ENCODE peak calls at places on chromosome 14, in four cellular contexts. One of them, this sample, is unnamed.

GRCh38 chr14:23183076-23183475 is 384 bp downstream of the SLC7A8 start:
- DNase-seq in pancreas: no peak
- DNase-seq in left lung: no peak
- DNase-seq in CD8-positive, alpha-beta T cell: no peak
- DNase-seq in this sample: no peak

GRCh38 chr14:56808314-56809201 is 1.7 kb downstream of the OTX2 start:
- DNase-seq in pancreas: no peak
- DNase-seq in left lung: no peak
- DNase-seq in CD8-positive, alpha-beta T cell: no peak
- DNase-seq in this sample: no peak

GRCh38 chr14:32343926-32344430 is 14.9 kb downstream of the AKAP6 start:
- DNase-seq in pancreas: no peak
- DNase-seq in left lung: no peak
- DNase-seq in CD8-positive, alpha-beta T cell: no peak
- DNase-seq in this sample: no peak

GRCh38 chr14:96086032-96086431 is 46.9 kb downstream of the C14orf132 start:
- DNase-seq in pancreas: peak; percentile 14
- DNase-seq in left lung: no peak
- DNase-seq in CD8-positive, alpha-beta T cell: no peak
- DNase-seq in this sample: peak; percentile 29

GRCh38 chr14:36773136-36773540 is 111.5 kb downstream of the PAX9 start:
- DNase-seq in pancreas: no peak
- DNase-seq in left lung: no peak
- DNase-seq in CD8-positive, alpha-beta T cell: no peak
- DNase-seq in this sample: peak; percentile 49

GRCh38 chr14:88359500-88359899 is 26.0 kb upstream of the SPATA7 start:
- DNase-seq in pancreas: no peak
- DNase-seq in left lung: no peak
- DNase-seq in CD8-positive, alpha-beta T cell: no peak
- DNase-seq in this sample: no peak

GRCh38 chr14:103141117-103141796 is 18.0 kb downstream of the TNFAIP2 start:
- DNase-seq in pancreas: peak; percentile 70
- DNase-seq in left lung: peak; percentile 71
- DNase-seq in CD8-positive, alpha-beta T cell: peak; percentile 17
- DNase-seq in this sample: no peak

GRCh38 chr14:69491226-69491625 is 6.7 kb downstream of the PLEKHD1 start:
- DNase-seq in pancreas: no peak
- DNase-seq in left lung: no peak
- DNase-seq in CD8-positive, alpha-beta T cell: no peak
- DNase-seq in this sample: no peak

GRCh38 chr14:95248422-95248821 is 71.3 kb downstream of the CLMN start:
- DNase-seq in pancreas: no peak
- DNase-seq in left lung: no peak
- DNase-seq in CD8-positive, alpha-beta T cell: no peak
- DNase-seq in this sample: peak; percentile 73

GRCh38 chr14:96130854-96131253 is 73.8 kb upstream of the BDKRB2 start:
- DNase-seq in pancreas: no peak
- DNase-seq in left lung: no peak
- DNase-seq in CD8-positive, alpha-beta T cell: no peak
- DNase-seq in this sample: no peak

GRCh38 chr14:70658899-70659298 is 17.2 kb downstream of the TTC9 start:
- DNase-seq in pancreas: no peak
- DNase-seq in left lung: no peak
- DNase-seq in CD8-positive, alpha-beta T cell: no peak
- DNase-seq in this sample: no peak

GRCh38 chr14:103607039-103607668 is 21.9 kb upstream of the KLC1 start:
- DNase-seq in pancreas: no peak
- DNase-seq in left lung: peak; percentile 83
- DNase-seq in CD8-positive, alpha-beta T cell: peak; percentile 52
- DNase-seq in this sample: peak; percentile 53

GRCh38 chr14:103694572-103695026 is 20.7 kb downstream of the XRCC3 start:
- DNase-seq in pancreas: peak; percentile 39
- DNase-seq in left lung: no peak
- DNase-seq in CD8-positive, alpha-beta T cell: no peak
- DNase-seq in this sample: no peak

GRCh38 chr14:52918486-52918885 is 32.4 kb downstream of the FERMT2 start:
- DNase-seq in pancreas: no peak
- DNase-seq in left lung: no peak
- DNase-seq in CD8-positive, alpha-beta T cell: peak; percentile 8
- DNase-seq in this sample: no peak

GRCh38 chr14:89672636-89673279 is 255.7 kb upstream of the FOXN3 start:
- DNase-seq in pancreas: no peak
- DNase-seq in left lung: no peak
- DNase-seq in CD8-positive, alpha-beta T cell: no peak
- DNase-seq in this sample: no peak

GRCh38 chr14:90795744-90796143 is 20.5 kb downstream of the TTC7B start:
- DNase-seq in pancreas: no peak
- DNase-seq in left lung: no peak
- DNase-seq in CD8-positive, alpha-beta T cell: no peak
- DNase-seq in this sample: peak; percentile 57

GRCh38 chr14:106662947-106663346 is 1136.6 kb downstream of the TMEM121 start:
- DNase-seq in pancreas: no peak
- DNase-seq in left lung: no peak
- DNase-seq in CD8-positive, alpha-beta T cell: no peak
- DNase-seq in this sample: no peak

GRCh38 chr14:21525571-21525970 is 575 bp downstream of the SALL2 start:
- DNase-seq in pancreas: no peak
- DNase-seq in left lung: no peak
- DNase-seq in CD8-positive, alpha-beta T cell: no peak
- DNase-seq in this sample: no peak

GRCh38 chr14:55071870-55072640 is 20.6 kb downstream of the MAPK1IP1L start:
- DNase-seq in pancreas: no peak
- DNase-seq in left lung: no peak
- DNase-seq in CD8-positive, alpha-beta T cell: peak; percentile 24
- DNase-seq in this sample: peak; percentile 50

GRCh38 chr14:104747876-104748275 is 5.1 kb upstream of the SIVA1 start:
- DNase-seq in pancreas: no peak
- DNase-seq in left lung: peak; percentile 53
- DNase-seq in CD8-positive, alpha-beta T cell: no peak
- DNase-seq in this sample: no peak

GRCh38 chr14:97705976-97706375 is 908.8 kb downstream of the VRK1 start:
- DNase-seq in pancreas: no peak
- DNase-seq in left lung: no peak
- DNase-seq in CD8-positive, alpha-beta T cell: no peak
- DNase-seq in this sample: no peak

GRCh38 chr14:105192866-105193731 is 12.0 kb upstream of the NUDT14 start:
- DNase-seq in pancreas: no peak
- DNase-seq in left lung: no peak
- DNase-seq in CD8-positive, alpha-beta T cell: peak; percentile 37
- DNase-seq in this sample: peak; percentile 98

GRCh38 chr14:29370024-29370423 is 557.6 kb downstream of the PRKD1 start:
- DNase-seq in pancreas: no peak
- DNase-seq in left lung: no peak
- DNase-seq in CD8-positive, alpha-beta T cell: no peak
- DNase-seq in this sample: no peak

GRCh38 chr14:102342238-102342637 is 20.5 kb downstream of the CINP start:
- DNase-seq in pancreas: no peak
- DNase-seq in left lung: no peak
- DNase-seq in CD8-positive, alpha-beta T cell: no peak
- DNase-seq in this sample: no peak

GRCh38 chr14:22780105-22780679 is 13.7 kb downstream of the OXA1L start:
- DNase-seq in pancreas: no peak
- DNase-seq in left lung: no peak
- DNase-seq in CD8-positive, alpha-beta T cell: no peak
- DNase-seq in this sample: no peak

GRCh38 chr14:60653388-60653690 is 4.1 kb upstream of the SIX1 start:
- DNase-seq in pancreas: no peak
- DNase-seq in left lung: peak; percentile 48
- DNase-seq in CD8-positive, alpha-beta T cell: no peak
- DNase-seq in this sample: no peak

GRCh38 chr14:103014466-103015319 is 42.7 kb downstream of the CDC42BPB start:
- DNase-seq in pancreas: no peak
- DNase-seq in left lung: no peak
- DNase-seq in CD8-positive, alpha-beta T cell: no peak
- DNase-seq in this sample: peak; percentile 15

GRCh38 chr14:52069617-52070431 is 965 bp upstream of the NID2 start:
- DNase-seq in pancreas: no peak
- DNase-seq in left lung: peak; percentile 79
- DNase-seq in CD8-positive, alpha-beta T cell: peak; percentile 4
- DNase-seq in this sample: peak; percentile 64

GRCh38 chr14:104795781-104796681 is 483 bp upstream of the AKT1 start:
- DNase-seq in pancreas: peak; percentile 88
- DNase-seq in left lung: no peak
- DNase-seq in CD8-positive, alpha-beta T cell: peak; percentile 66
- DNase-seq in this sample: no peak

GRCh38 chr14:37114039-37114438 is 58.4 kb downstream of the SLC25A21 start:
- DNase-seq in pancreas: no peak
- DNase-seq in left lung: no peak
- DNase-seq in CD8-positive, alpha-beta T cell: no peak
- DNase-seq in this sample: peak; percentile 46

GRCh38 chr14:101481557-101481956 is 79.7 kb upstream of the DIO3 start:
- DNase-seq in pancreas: peak; percentile 58
- DNase-seq in left lung: peak; percentile 17
- DNase-seq in CD8-positive, alpha-beta T cell: no peak
- DNase-seq in this sample: peak; percentile 12

GRCh38 chr14:55430024-55430690 is 10.3 kb downstream of the TBPL2 start:
- DNase-seq in pancreas: no peak
- DNase-seq in left lung: no peak
- DNase-seq in CD8-positive, alpha-beta T cell: peak; percentile 38
- DNase-seq in this sample: peak; percentile 36

GRCh38 chr14:82075566-82075965 is 541.9 kb upstream of the SEL1L start:
- DNase-seq in pancreas: peak; percentile 63
- DNase-seq in left lung: no peak
- DNase-seq in CD8-positive, alpha-beta T cell: no peak
- DNase-seq in this sample: no peak

GRCh38 chr14:22552001-22552826 is 36.8 kb downstream of the DAD1 start:
- DNase-seq in pancreas: no peak
- DNase-seq in left lung: no peak
- DNase-seq in CD8-positive, alpha-beta T cell: no peak
- DNase-seq in this sample: peak; percentile 99

GRCh38 chr14:52013984-52014600 is 24.7 kb downstream of the RTRAF start:
- DNase-seq in pancreas: no peak
- DNase-seq in left lung: peak; percentile 59
- DNase-seq in CD8-positive, alpha-beta T cell: no peak
- DNase-seq in this sample: no peak

DNA sequence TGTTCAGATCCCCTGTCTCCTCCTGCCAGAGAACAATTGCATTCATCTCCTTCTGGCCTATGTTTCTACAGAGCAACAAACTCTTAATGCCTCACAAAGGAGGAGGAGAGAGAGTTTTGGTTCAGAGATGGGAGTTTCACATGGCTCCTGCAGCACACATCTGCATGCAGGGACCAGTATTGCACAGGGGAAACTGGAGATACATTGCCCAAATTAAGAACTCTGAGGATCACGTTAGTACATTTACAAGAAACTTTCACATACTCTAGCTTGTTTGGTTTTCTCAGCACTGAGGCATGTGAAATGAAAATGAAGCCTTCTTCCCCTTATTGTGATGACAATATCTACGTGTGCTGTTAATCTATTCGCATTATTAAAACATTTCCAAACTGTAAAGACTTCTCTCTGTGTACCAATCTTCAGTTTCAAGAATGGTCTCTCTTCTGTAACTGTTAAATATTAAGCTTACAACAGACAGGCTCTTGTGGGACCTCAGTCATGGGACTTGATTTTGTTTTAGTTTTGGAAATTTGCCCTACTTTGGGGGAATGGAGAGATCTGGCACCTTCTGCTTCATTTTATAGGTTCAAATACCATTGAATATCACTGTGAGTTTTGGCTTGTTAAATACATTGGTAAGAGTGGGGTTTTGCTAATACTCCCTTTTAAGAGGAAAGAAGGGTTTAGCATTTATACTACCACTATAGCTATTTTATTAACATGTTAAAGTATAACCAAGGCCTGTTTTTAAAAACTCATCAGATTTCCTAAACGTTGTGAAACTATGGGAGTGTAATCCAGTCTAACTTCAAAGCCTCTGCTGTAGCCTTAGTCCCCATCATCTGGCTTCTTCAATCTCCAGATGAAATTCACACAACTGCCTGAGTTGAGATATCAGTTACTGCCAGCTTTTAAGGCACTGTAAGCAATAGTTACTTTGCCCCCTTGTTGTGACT is 124.9 kb downstream of the DAAM1 start:
- DNase-seq in pancreas: no peak
- DNase-seq in left lung: no peak
- DNase-seq in CD8-positive, alpha-beta T cell: no peak
- DNase-seq in this sample: no peak
- H3K4me1 ChIP-seq in pancreas: no peaks in the 10 kb centered on the region
- H3K4me1 ChIP-seq in left lung: peaks cover 11% of the 10 kb centered on the region
- H3K4me1 ChIP-seq in CD8-positive, alpha-beta T cell: no peaks in the 10 kb centered on the region
- H3K4me1 ChIP-seq in this sample: peaks cover 29% of the 10 kb centered on the region

GRCh38 chr14:92973798-92974372 is 50.9 kb downstream of the CHGA start:
- DNase-seq in pancreas: no peak
- DNase-seq in left lung: no peak
- DNase-seq in CD8-positive, alpha-beta T cell: no peak
- DNase-seq in this sample: no peak
- H3K27ac ChIP-seq in pancreas: no peak overlapping the region
- H3K27ac ChIP-seq in left lung: no peak overlapping the region
- H3K27ac ChIP-seq in CD8-positive, alpha-beta T cell: no peak overlapping the region
- H3K27ac ChIP-seq in this sample: no peak overlapping the region

DNA sequence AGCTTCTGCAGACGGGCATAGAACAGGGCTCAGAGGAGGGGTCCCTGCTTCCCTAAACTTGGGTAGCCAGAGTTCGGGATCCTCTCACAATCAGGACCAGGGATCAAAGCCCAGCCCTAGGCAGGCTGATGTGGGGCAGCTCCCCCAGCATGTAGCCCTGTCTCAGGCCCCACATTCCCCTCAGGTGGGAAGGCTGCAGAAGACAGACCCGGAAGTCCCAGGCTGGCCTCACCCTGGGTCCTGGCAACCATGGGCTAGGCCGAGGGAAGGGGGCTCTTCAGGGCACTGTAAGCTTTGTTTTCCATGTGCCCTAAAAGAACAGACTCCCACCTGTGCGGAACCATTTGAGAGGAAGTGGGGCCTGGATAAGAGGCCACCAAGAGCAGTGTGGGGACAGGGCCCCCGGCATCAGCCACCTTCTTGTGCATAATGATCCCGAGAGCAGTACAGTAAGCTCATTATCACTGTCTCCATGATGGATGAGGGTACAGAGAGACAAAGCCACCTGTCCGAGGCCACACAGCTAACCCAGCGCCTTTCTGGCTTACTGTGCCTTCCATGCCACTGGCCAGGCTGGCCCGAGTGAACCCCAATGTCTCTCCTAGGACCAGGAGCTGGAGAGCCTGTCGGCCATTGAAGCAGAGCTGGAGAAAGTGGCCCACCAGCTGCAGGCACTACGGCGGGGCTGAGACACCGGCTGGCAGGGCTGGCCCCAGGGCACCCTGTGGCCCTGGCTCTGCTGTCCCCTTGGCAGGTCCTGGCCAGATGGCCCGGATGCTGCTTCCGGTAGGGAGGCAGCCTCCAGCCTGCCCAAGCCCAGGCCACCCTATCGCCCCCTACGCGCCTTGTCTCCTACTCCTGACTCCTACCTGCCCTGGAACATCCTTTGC is 11.5 kb downstream of the CHGA start:
- DNase-seq in pancreas: no peak
- DNase-seq in left lung: peak; percentile 64
- DNase-seq in CD8-positive, alpha-beta T cell: no peak
- DNase-seq in this sample: no peak
- H3K4me1 ChIP-seq in pancreas: no peaks in the 10 kb centered on the region
- H3K4me1 ChIP-seq in left lung: no peaks in the 10 kb centered on the region
- H3K4me1 ChIP-seq in CD8-positive, alpha-beta T cell: no peaks in the 10 kb centered on the region
- H3K4me1 ChIP-seq in this sample: peaks cover 5% of the 10 kb centered on the region

DNA sequence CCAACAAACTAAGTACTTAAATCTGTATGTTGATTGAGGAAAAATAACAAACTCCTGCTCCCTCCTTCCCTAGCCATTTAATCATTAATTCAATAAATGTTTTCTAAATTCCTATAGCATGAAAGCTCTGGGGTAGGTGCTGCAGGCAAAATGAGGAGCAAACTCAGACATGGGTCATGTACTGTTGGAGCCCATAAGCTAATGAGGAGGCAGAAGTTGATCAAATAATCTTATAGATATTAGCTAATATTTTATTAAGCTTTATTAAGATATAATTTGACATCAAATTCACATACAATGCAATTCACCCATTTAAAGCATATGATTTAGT is 70.6 kb downstream of the SYNE2 start:
- DNase-seq in pancreas: no peak
- DNase-seq in left lung: no peak
- DNase-seq in CD8-positive, alpha-beta T cell: no peak
- DNase-seq in this sample: no peak
- H3K27ac ChIP-seq in pancreas: peak overlapping the region; percentile 83
- H3K27ac ChIP-seq in left lung: peak overlapping the region; percentile 58
- H3K27ac ChIP-seq in CD8-positive, alpha-beta T cell: no peak overlapping the region
- H3K27ac ChIP-seq in this sample: no peak overlapping the region